ENCODE peak calls at places on chromosomes 2 and 18, in ten cellular contexts. One of them, this sample, is unnamed.

GRCh38 chr2:227010433-227010832 is 153.6 kb downstream of the COL4A4 start:
- DNase-seq in activated naive CD8-positive, alpha-beta T cell treated with anti-CD3 and anti-CD28 coated beads, Interleukin-2, amount 10 ng/mL, durations not matched to agents 7 days and 5 days: no peak
- DNase-seq in posterior vena cava: no peak
- DNase-seq in caudate nucleus: no peak
- DNase-seq in naive thymus-derived CD4-positive, alpha-beta T cell: no peak
- DNase-seq in adrenal gland: no peak
- DNase-seq in body of pancreas: no peak
- DNase-seq in RKO: peak
- DNase-seq in fibroblast of lung: peak
- DNase-seq in stromal cell of bone marrow: no peak
- DNase-seq in this sample: no peak

GRCh38 chr18:62744076-62744705 is 28.9 kb downstream of the PHLPP1 start:
- DNase-seq in body of pancreas: no peak
- DNase-seq in naive thymus-derived CD4-positive, alpha-beta T cell: no peak
- DNase-seq in activated naive CD8-positive, alpha-beta T cell treated with anti-CD3 and anti-CD28 coated beads, Interleukin-2, amount 10 ng/mL, durations not matched to agents 7 days and 5 days: no peak
- DNase-seq in fibroblast of lung: no peak
- DNase-seq in caudate nucleus: no peak
- DNase-seq in adrenal gland: no peak
- DNase-seq in stromal cell of bone marrow: no peak
- DNase-seq in posterior vena cava: no peak
- DNase-seq in RKO: no peak
- DNase-seq in this sample: no peak

GRCh38 chr2:197024206-197024605 is 97.7 kb upstream of the PGAP1 start:
- DNase-seq in fibroblast of lung: peak
- DNase-seq in body of pancreas: no peak
- DNase-seq in adrenal gland: no peak
- DNase-seq in activated naive CD8-positive, alpha-beta T cell treated with anti-CD3 and anti-CD28 coated beads, Interleukin-2, amount 10 ng/mL, durations not matched to agents 7 days and 5 days: no peak
- DNase-seq in RKO: no peak
- DNase-seq in naive thymus-derived CD4-positive, alpha-beta T cell: no peak
- DNase-seq in posterior vena cava: no peak
- DNase-seq in stromal cell of bone marrow: no peak
- DNase-seq in caudate nucleus: no peak
- DNase-seq in this sample: no peak

GRCh38 chr2:168830958-168831357 is 28.5 kb downstream of the NOSTRIN start:
- DNase-seq in body of pancreas: no peak
- DNase-seq in RKO: no peak
- DNase-seq in activated naive CD8-positive, alpha-beta T cell treated with anti-CD3 and anti-CD28 coated beads, Interleukin-2, amount 10 ng/mL, durations not matched to agents 7 days and 5 days: no peak
- DNase-seq in stromal cell of bone marrow: no peak
- DNase-seq in fibroblast of lung: no peak
- DNase-seq in naive thymus-derived CD4-positive, alpha-beta T cell: no peak
- DNase-seq in posterior vena cava: no peak
- DNase-seq in adrenal gland: no peak
- DNase-seq in caudate nucleus: no peak
- DNase-seq in this sample: no peak

GRCh38 chr2:192729369-192729768 is 534.6 kb upstream of the TMEFF2 start:
- DNase-seq in adrenal gland: no peak
- DNase-seq in posterior vena cava: no peak
- DNase-seq in naive thymus-derived CD4-positive, alpha-beta T cell: no peak
- DNase-seq in fibroblast of lung: no peak
- DNase-seq in activated naive CD8-positive, alpha-beta T cell treated with anti-CD3 and anti-CD28 coated beads, Interleukin-2, amount 10 ng/mL, durations not matched to agents 7 days and 5 days: no peak
- DNase-seq in body of pancreas: no peak
- DNase-seq in caudate nucleus: no peak
- DNase-seq in RKO: no peak
- DNase-seq in stromal cell of bone marrow: no peak
- DNase-seq in this sample: no peak

GRCh38 chr18:1530650-1531049 is 626.0 kb downstream of the ADCYAP1 start:
- DNase-seq in caudate nucleus: no peak
- DNase-seq in body of pancreas: no peak
- DNase-seq in RKO: no peak
- DNase-seq in posterior vena cava: no peak
- DNase-seq in fibroblast of lung: no peak
- DNase-seq in stromal cell of bone marrow: no peak
- DNase-seq in adrenal gland: no peak
- DNase-seq in naive thymus-derived CD4-positive, alpha-beta T cell: no peak
- DNase-seq in activated naive CD8-positive, alpha-beta T cell treated with anti-CD3 and anti-CD28 coated beads, Interleukin-2, amount 10 ng/mL, durations not matched to agents 7 days and 5 days: no peak
- DNase-seq in this sample: no peak

GRCh38 chr2:199757466-199757865 is 93.5 kb downstream of the FTCDNL1 start:
- DNase-seq in posterior vena cava: no peak
- DNase-seq in adrenal gland: peak
- DNase-seq in RKO: no peak
- DNase-seq in fibroblast of lung: peak
- DNase-seq in caudate nucleus: peak
- DNase-seq in stromal cell of bone marrow: peak
- DNase-seq in activated naive CD8-positive, alpha-beta T cell treated with anti-CD3 and anti-CD28 coated beads, Interleukin-2, amount 10 ng/mL, durations not matched to agents 7 days and 5 days: no peak
- DNase-seq in body of pancreas: peak
- DNase-seq in naive thymus-derived CD4-positive, alpha-beta T cell: no peak
- DNase-seq in this sample: no peak

GRCh38 chr2:238901461-238902057 is 53.7 kb downstream of the TWIST2 start:
- DNase-seq in body of pancreas: no peak
- DNase-seq in stromal cell of bone marrow: no peak
- DNase-seq in RKO: no peak
- DNase-seq in caudate nucleus: no peak
- DNase-seq in naive thymus-derived CD4-positive, alpha-beta T cell: no peak
- DNase-seq in posterior vena cava: peak
- DNase-seq in activated naive CD8-positive, alpha-beta T cell treated with anti-CD3 and anti-CD28 coated beads, Interleukin-2, amount 10 ng/mL, durations not matched to agents 7 days and 5 days: no peak
- DNase-seq in fibroblast of lung: no peak
- DNase-seq in adrenal gland: no peak
- DNase-seq in this sample: no peak

GRCh38 chr2:200089040-200089755 is 133.8 kb downstream of the MAIP1 start:
- DNase-seq in activated naive CD8-positive, alpha-beta T cell treated with anti-CD3 and anti-CD28 coated beads, Interleukin-2, amount 10 ng/mL, durations not matched to agents 7 days and 5 days: no peak
- DNase-seq in caudate nucleus: no peak
- DNase-seq in fibroblast of lung: no peak
- DNase-seq in RKO: no peak
- DNase-seq in stromal cell of bone marrow: peak
- DNase-seq in naive thymus-derived CD4-positive, alpha-beta T cell: no peak
- DNase-seq in posterior vena cava: no peak
- DNase-seq in adrenal gland: no peak
- DNase-seq in body of pancreas: no peak
- DNase-seq in this sample: no peak

GRCh38 chr2:30026091-30027055 is 105.0 kb upstream of the ALK start:
- DNase-seq in fibroblast of lung: peak
- DNase-seq in stromal cell of bone marrow: peak
- DNase-seq in adrenal gland: peak
- DNase-seq in naive thymus-derived CD4-positive, alpha-beta T cell: no peak
- DNase-seq in activated naive CD8-positive, alpha-beta T cell treated with anti-CD3 and anti-CD28 coated beads, Interleukin-2, amount 10 ng/mL, durations not matched to agents 7 days and 5 days: no peak
- DNase-seq in posterior vena cava: peak
- DNase-seq in caudate nucleus: peak
- DNase-seq in body of pancreas: peak
- DNase-seq in RKO: peak
- DNase-seq in this sample: peak

GRCh38 chr2:241842067-241842415 is 16.7 kb downstream of the PDCD1 start:
- DNase-seq in adrenal gland: no peak
- DNase-seq in fibroblast of lung: no peak
- DNase-seq in stromal cell of bone marrow: no peak
- DNase-seq in body of pancreas: no peak
- DNase-seq in activated naive CD8-positive, alpha-beta T cell treated with anti-CD3 and anti-CD28 coated beads, Interleukin-2, amount 10 ng/mL, durations not matched to agents 7 days and 5 days: no peak
- DNase-seq in naive thymus-derived CD4-positive, alpha-beta T cell: no peak
- DNase-seq in caudate nucleus: no peak
- DNase-seq in RKO: no peak
- DNase-seq in posterior vena cava: peak
- DNase-seq in this sample: no peak

GRCh38 chr2:11761259-11761658 is 14.8 kb downstream of the LPIN1 start:
- DNase-seq in naive thymus-derived CD4-positive, alpha-beta T cell: no peak
- DNase-seq in RKO: no peak
- DNase-seq in activated naive CD8-positive, alpha-beta T cell treated with anti-CD3 and anti-CD28 coated beads, Interleukin-2, amount 10 ng/mL, durations not matched to agents 7 days and 5 days: no peak
- DNase-seq in fibroblast of lung: no peak
- DNase-seq in adrenal gland: no peak
- DNase-seq in stromal cell of bone marrow: no peak
- DNase-seq in posterior vena cava: no peak
- DNase-seq in caudate nucleus: no peak
- DNase-seq in body of pancreas: no peak
- DNase-seq in this sample: no peak

GRCh38 chr2:237306083-237306786 is 107.7 kb downstream of the COL6A3 start:
- DNase-seq in RKO: no peak
- DNase-seq in adrenal gland: no peak
- DNase-seq in caudate nucleus: no peak
- DNase-seq in body of pancreas: no peak
- DNase-seq in fibroblast of lung: peak
- DNase-seq in posterior vena cava: no peak
- DNase-seq in naive thymus-derived CD4-positive, alpha-beta T cell: no peak
- DNase-seq in stromal cell of bone marrow: no peak
- DNase-seq in activated naive CD8-positive, alpha-beta T cell treated with anti-CD3 and anti-CD28 coated beads, Interleukin-2, amount 10 ng/mL, durations not matched to agents 7 days and 5 days: no peak
- DNase-seq in this sample: no peak

GRCh38 chr2:210072922-210073509 is 70.6 kb downstream of the RPE start:
- DNase-seq in posterior vena cava: no peak
- DNase-seq in RKO: peak
- DNase-seq in adrenal gland: no peak
- DNase-seq in naive thymus-derived CD4-positive, alpha-beta T cell: no peak
- DNase-seq in caudate nucleus: no peak
- DNase-seq in body of pancreas: peak
- DNase-seq in activated naive CD8-positive, alpha-beta T cell treated with anti-CD3 and anti-CD28 coated beads, Interleukin-2, amount 10 ng/mL, durations not matched to agents 7 days and 5 days: no peak
- DNase-seq in fibroblast of lung: peak
- DNase-seq in stromal cell of bone marrow: peak
- DNase-seq in this sample: peak

GRCh38 chr2:40606862-40607261 is 155.0 kb upstream of the SLC8A1 start:
- DNase-seq in activated naive CD8-positive, alpha-beta T cell treated with anti-CD3 and anti-CD28 coated beads, Interleukin-2, amount 10 ng/mL, durations not matched to agents 7 days and 5 days: no peak
- DNase-seq in stromal cell of bone marrow: peak
- DNase-seq in body of pancreas: no peak
- DNase-seq in naive thymus-derived CD4-positive, alpha-beta T cell: no peak
- DNase-seq in caudate nucleus: no peak
- DNase-seq in RKO: no peak
- DNase-seq in adrenal gland: no peak
- DNase-seq in fibroblast of lung: peak
- DNase-seq in posterior vena cava: no peak
- DNase-seq in this sample: no peak

GRCh38 chr2:177334940-177335543 is 57.5 kb upstream of the AGPS start:
- DNase-seq in adrenal gland: peak
- DNase-seq in caudate nucleus: no peak
- DNase-seq in body of pancreas: peak
- DNase-seq in RKO: peak
- DNase-seq in fibroblast of lung: peak
- DNase-seq in posterior vena cava: no peak
- DNase-seq in activated naive CD8-positive, alpha-beta T cell treated with anti-CD3 and anti-CD28 coated beads, Interleukin-2, amount 10 ng/mL, durations not matched to agents 7 days and 5 days: no peak
- DNase-seq in naive thymus-derived CD4-positive, alpha-beta T cell: peak
- DNase-seq in stromal cell of bone marrow: no peak
- DNase-seq in this sample: peak

GRCh38 chr18:9348079-9348671 is 13.6 kb downstream of the TWSG1 start:
- DNase-seq in caudate nucleus: no peak
- DNase-seq in stromal cell of bone marrow: no peak
- DNase-seq in RKO: no peak
- DNase-seq in fibroblast of lung: peak
- DNase-seq in naive thymus-derived CD4-positive, alpha-beta T cell: no peak
- DNase-seq in adrenal gland: no peak
- DNase-seq in activated naive CD8-positive, alpha-beta T cell treated with anti-CD3 and anti-CD28 coated beads, Interleukin-2, amount 10 ng/mL, durations not matched to agents 7 days and 5 days: no peak
- DNase-seq in posterior vena cava: no peak
- DNase-seq in body of pancreas: no peak
- DNase-seq in this sample: peak

GRCh38 chr2:96251721-96252292 is 14.0 kb downstream of the TMEM127 start:
- DNase-seq in fibroblast of lung: peak
- DNase-seq in adrenal gland: peak
- DNase-seq in body of pancreas: peak
- DNase-seq in activated naive CD8-positive, alpha-beta T cell treated with anti-CD3 and anti-CD28 coated beads, Interleukin-2, amount 10 ng/mL, durations not matched to agents 7 days and 5 days: no peak
- DNase-seq in naive thymus-derived CD4-positive, alpha-beta T cell: no peak
- DNase-seq in stromal cell of bone marrow: peak
- DNase-seq in RKO: peak
- DNase-seq in caudate nucleus: no peak
- DNase-seq in posterior vena cava: peak
- DNase-seq in this sample: peak

GRCh38 chr18:28087173-28087563 is 89.8 kb downstream of the CDH2 start:
- DNase-seq in RKO: no peak
- DNase-seq in body of pancreas: peak
- DNase-seq in stromal cell of bone marrow: peak
- DNase-seq in caudate nucleus: no peak
- DNase-seq in adrenal gland: peak
- DNase-seq in fibroblast of lung: peak
- DNase-seq in posterior vena cava: no peak
- DNase-seq in naive thymus-derived CD4-positive, alpha-beta T cell: no peak
- DNase-seq in activated naive CD8-positive, alpha-beta T cell treated with anti-CD3 and anti-CD28 coated beads, Interleukin-2, amount 10 ng/mL, durations not matched to agents 7 days and 5 days: no peak
- DNase-seq in this sample: no peak

GRCh38 chr2:236075802-236076201 is 92.4 kb downstream of the GBX2 start:
- DNase-seq in adrenal gland: no peak
- DNase-seq in posterior vena cava: no peak
- DNase-seq in RKO: no peak
- DNase-seq in caudate nucleus: no peak
- DNase-seq in fibroblast of lung: no peak
- DNase-seq in stromal cell of bone marrow: no peak
- DNase-seq in body of pancreas: no peak
- DNase-seq in activated naive CD8-positive, alpha-beta T cell treated with anti-CD3 and anti-CD28 coated beads, Interleukin-2, amount 10 ng/mL, durations not matched to agents 7 days and 5 days: no peak
- DNase-seq in naive thymus-derived CD4-positive, alpha-beta T cell: no peak
- DNase-seq in this sample: no peak

GRCh38 chr2:159287733-159288132 is 1.2 kb upstream of the WDSUB1 start:
- DNase-seq in fibroblast of lung: no peak
- DNase-seq in activated naive CD8-positive, alpha-beta T cell treated with anti-CD3 and anti-CD28 coated beads, Interleukin-2, amount 10 ng/mL, durations not matched to agents 7 days and 5 days: no peak
- DNase-seq in adrenal gland: no peak
- DNase-seq in body of pancreas: no peak
- DNase-seq in RKO: no peak
- DNase-seq in caudate nucleus: no peak
- DNase-seq in stromal cell of bone marrow: no peak
- DNase-seq in naive thymus-derived CD4-positive, alpha-beta T cell: no peak
- DNase-seq in posterior vena cava: no peak
- DNase-seq in this sample: no peak

GRCh38 chr2:85468704-85469349 is 50.3 kb downstream of the SH2D6 start:
- DNase-seq in RKO: no peak
- DNase-seq in posterior vena cava: no peak
- DNase-seq in adrenal gland: no peak
- DNase-seq in activated naive CD8-positive, alpha-beta T cell treated with anti-CD3 and anti-CD28 coated beads, Interleukin-2, amount 10 ng/mL, durations not matched to agents 7 days and 5 days: no peak
- DNase-seq in fibroblast of lung: peak
- DNase-seq in caudate nucleus: no peak
- DNase-seq in naive thymus-derived CD4-positive, alpha-beta T cell: no peak
- DNase-seq in body of pancreas: peak
- DNase-seq in stromal cell of bone marrow: no peak
- DNase-seq in this sample: no peak

GRCh38 chr2:184646177-184646576 is 47.8 kb downstream of the ZNF804A start:
- DNase-seq in caudate nucleus: no peak
- DNase-seq in body of pancreas: no peak
- DNase-seq in activated naive CD8-positive, alpha-beta T cell treated with anti-CD3 and anti-CD28 coated beads, Interleukin-2, amount 10 ng/mL, durations not matched to agents 7 days and 5 days: no peak
- DNase-seq in posterior vena cava: no peak
- DNase-seq in naive thymus-derived CD4-positive, alpha-beta T cell: no peak
- DNase-seq in adrenal gland: no peak
- DNase-seq in stromal cell of bone marrow: no peak
- DNase-seq in fibroblast of lung: peak
- DNase-seq in RKO: no peak
- DNase-seq in this sample: no peak

GRCh38 chr18:59927246-59927825 is 27.5 kb downstream of the PMAIP1 start:
- DNase-seq in caudate nucleus: no peak
- DNase-seq in RKO: no peak
- DNase-seq in activated naive CD8-positive, alpha-beta T cell treated with anti-CD3 and anti-CD28 coated beads, Interleukin-2, amount 10 ng/mL, durations not matched to agents 7 days and 5 days: no peak
- DNase-seq in posterior vena cava: no peak
- DNase-seq in naive thymus-derived CD4-positive, alpha-beta T cell: no peak
- DNase-seq in fibroblast of lung: no peak
- DNase-seq in stromal cell of bone marrow: no peak
- DNase-seq in adrenal gland: no peak
- DNase-seq in body of pancreas: no peak
- DNase-seq in this sample: no peak

GRCh38 chr2:156003780-156004179 is 328.7 kb downstream of the NR4A2 start:
- DNase-seq in fibroblast of lung: no peak
- DNase-seq in posterior vena cava: no peak
- DNase-seq in body of pancreas: no peak
- DNase-seq in adrenal gland: no peak
- DNase-seq in stromal cell of bone marrow: no peak
- DNase-seq in RKO: no peak
- DNase-seq in caudate nucleus: no peak
- DNase-seq in activated naive CD8-positive, alpha-beta T cell treated with anti-CD3 and anti-CD28 coated beads, Interleukin-2, amount 10 ng/mL, durations not matched to agents 7 days and 5 days: no peak
- DNase-seq in naive thymus-derived CD4-positive, alpha-beta T cell: no peak
- DNase-seq in this sample: no peak

GRCh38 chr2:187438459-187438858 is 9.6 kb downstream of the CALCRL start:
- DNase-seq in caudate nucleus: no peak
- DNase-seq in body of pancreas: no peak
- DNase-seq in posterior vena cava: no peak
- DNase-seq in stromal cell of bone marrow: peak
- DNase-seq in adrenal gland: no peak
- DNase-seq in naive thymus-derived CD4-positive, alpha-beta T cell: no peak
- DNase-seq in activated naive CD8-positive, alpha-beta T cell treated with anti-CD3 and anti-CD28 coated beads, Interleukin-2, amount 10 ng/mL, durations not matched to agents 7 days and 5 days: no peak
- DNase-seq in fibroblast of lung: no peak
- DNase-seq in RKO: no peak
- DNase-seq in this sample: no peak

GRCh38 chr2:223967981-223968380 is 10.7 kb downstream of the MRPL44 start:
- DNase-seq in RKO: no peak
- DNase-seq in caudate nucleus: no peak
- DNase-seq in fibroblast of lung: no peak
- DNase-seq in adrenal gland: no peak
- DNase-seq in naive thymus-derived CD4-positive, alpha-beta T cell: no peak
- DNase-seq in activated naive CD8-positive, alpha-beta T cell treated with anti-CD3 and anti-CD28 coated beads, Interleukin-2, amount 10 ng/mL, durations not matched to agents 7 days and 5 days: no peak
- DNase-seq in stromal cell of bone marrow: peak
- DNase-seq in posterior vena cava: no peak
- DNase-seq in body of pancreas: no peak
- DNase-seq in this sample: no peak

GRCh38 chr2:112800881-112801583 is 16.7 kb upstream of the IL1A start:
- DNase-seq in RKO: no peak
- DNase-seq in fibroblast of lung: no peak
- DNase-seq in caudate nucleus: no peak
- DNase-seq in stromal cell of bone marrow: no peak
- DNase-seq in adrenal gland: no peak
- DNase-seq in posterior vena cava: no peak
- DNase-seq in body of pancreas: no peak
- DNase-seq in activated naive CD8-positive, alpha-beta T cell treated with anti-CD3 and anti-CD28 coated beads, Interleukin-2, amount 10 ng/mL, durations not matched to agents 7 days and 5 days: no peak
- DNase-seq in naive thymus-derived CD4-positive, alpha-beta T cell: no peak
- DNase-seq in this sample: no peak